ENCODE peak calls at places on chromosomes 4 and X, in nine cellular contexts. E, H, W, V, X, F, P, B and Y are unnamed samples.

GRCh38 chrX:133630362-133630761 is 215.1 kb upstream of the GPC4 start:
- DNase-seq in E (no peak), H (no peak), W (no peak), V (no peak), X (no peak), F (no peak), P (no peak), B (no peak), Y (no peak)

GRCh38 chrX:44225667-44226066 is 117.8 kb downstream of the EFHC2 start:
- DNase-seq in E (no peak), H (no peak), W (no peak), V (no peak), X (no peak), F (no peak), P (no peak), B (no peak), Y (no peak)

GRCh38 chr4:8504279-8505007 is 63.9 kb downstream of the TRMT44 start:
- DNase-seq in E (no peak), H (no peak), W (peak; percentile 49), V (no peak), X (no peak), F (no peak), P (no peak), B (no peak), Y (no peak)

GRCh38 chr4:74366367-74366891 is 1.5 kb downstream of the EREG start:
- DNase-seq in E (no peak), H (no peak), W (no peak), V (no peak), X (no peak), F (no peak), P (no peak), B (no peak), Y (no peak)

GRCh38 chr4:135508006-135508714 is 1306.6 kb upstream of the PABPC4L start:
- DNase-seq in E (no peak), H (no peak), W (no peak), V (peak; percentile 86), X (peak; percentile 22), F (no peak), P (no peak), B (peak; percentile 79), Y (no peak)

GRCh38 chr4:148540622-148541326 is 98.6 kb upstream of the NR3C2 start:
- DNase-seq in E (no peak), H (no peak), W (no peak), V (no peak), X (no peak), F (no peak), P (no peak), B (no peak), Y (no peak)

GRCh38 chr4:125765936-125766335 is 451.2 kb downstream of the FAT4 start:
- DNase-seq in E (no peak), H (no peak), W (no peak), V (no peak), X (no peak), F (no peak), P (no peak), B (peak; percentile 35), Y (no peak)

GRCh38 chrX:46814966-46815365 is 21.9 kb upstream of the RP2 start:
- DNase-seq in E (no peak), H (no peak), W (no peak), V (peak; percentile 50), X (no peak), F (no peak), P (no peak), B (no peak), Y (no peak)

GRCh38 chr4:8080754-8081065 is 77.9 kb downstream of the ABLIM2 start:
- DNase-seq in E (no peak), H (no peak), W (no peak), V (no peak), X (no peak), F (no peak), P (no peak), B (no peak), Y (no peak)

GRCh38 chr4:175946472-175947116 is 119.0 kb upstream of the WDR17 start:
- DNase-seq in E (no peak), H (no peak), W (no peak), V (no peak), X (no peak), F (no peak), P (no peak), B (peak; percentile 7), Y (no peak)

GRCh38 chrX:145832796-145833195 is 15.2 kb downstream of the SLITRK2 start:
- DNase-seq in E (no peak), H (no peak), W (no peak), V (no peak), X (no peak), F (no peak), P (no peak), B (no peak), Y (no peak)

GRCh38 chrX:20594985-20595384 is 328.3 kb upstream of the RPS6KA3 start:
- DNase-seq in E (no peak), H (no peak), W (no peak), V (peak; percentile 1), X (no peak), F (no peak), P (no peak), B (peak; percentile 55), Y (no peak)

GRCh38 chr4:10336471-10336870 is 120.8 kb downstream of the ZNF518B start:
- DNase-seq in E (no peak), H (no peak), W (no peak), V (peak; percentile 95), X (no peak), F (no peak), P (no peak), B (no peak), Y (no peak)

GRCh38 chr4:48340276-48340904 is 939 bp upstream of the SLAIN2 start:
- DNase-seq in E (no peak), H (peak; percentile 25), W (no peak), V (peak; percentile 75), X (no peak), F (no peak), P (no peak), B (peak; percentile 80), Y (no peak)

GRCh38 chr4:139656614-139657486 is 8.8 kb upstream of the MGST2 start:
- DNase-seq in E (no peak), H (peak; percentile 35), W (peak; percentile 27), V (peak; percentile 71), X (peak; percentile 59), F (no peak), P (no peak), B (peak; percentile 79), Y (no peak)

GRCh38 chr4:169282429-169283113 is 11.8 kb upstream of the SH3RF1 start:
- DNase-seq in E (no peak), H (no peak), W (no peak), V (peak; percentile 60), X (no peak), F (peak; percentile 78), P (no peak), B (peak; percentile 66), Y (no peak)

GRCh38 chr4:84750260-84750955 is 167.5 kb downstream of the CDS1 start:
- DNase-seq in E (no peak), H (no peak), W (peak; percentile 19), V (peak; percentile 44), X (peak; percentile 50), F (peak; percentile 24), P (no peak), B (peak; percentile 66), Y (no peak)

GRCh38 chr4:159204566-159204965 is 101.7 kb downstream of the RAPGEF2 start:
- DNase-seq in E (no peak), H (no peak), W (no peak), V (no peak), X (no peak), F (no peak), P (no peak), B (no peak), Y (no peak)

GRCh38 chrX:155966876-155967275 is 30.6 kb upstream of the IL9R start:
- DNase-seq in E (no peak), H (no peak), W (no peak), V (peak; percentile 61), X (no peak), F (no peak), P (no peak), B (peak; percentile 45), Y (no peak)

GRCh38 chr4:4655901-4656300 is 114.1 kb upstream of the STX18 start:
- DNase-seq in E (no peak), H (no peak), W (no peak), V (no peak), X (no peak), F (no peak), P (no peak), B (peak; percentile 69), Y (no peak)

GRCh38 chrX:149720021-149720689 is 8.3 kb downstream of the MAGEA11 start:
- DNase-seq in E (no peak), H (no peak), W (no peak), V (no peak), X (no peak), F (no peak), P (no peak), B (no peak), Y (no peak)

GRCh38 chrX:23822397-23822796 is 39.4 kb downstream of the SAT1 start:
- DNase-seq in E (no peak), H (no peak), W (peak; percentile 77), V (peak; percentile 53), X (no peak), F (no peak), P (no peak), B (peak; percentile 15), Y (no peak)

GRCh38 chrX:54066841-54067240 is 22.6 kb upstream of the PHF8 start:
- DNase-seq in E (no peak), H (no peak), W (no peak), V (peak; percentile 48), X (no peak), F (no peak), P (no peak), B (peak; percentile 60), Y (no peak)